ENCODE peak calls at places on chromosomes 1 and 21, in four cellular contexts. R, L, V and A are unnamed samples. For H3K4me1 and H3K36me3, the result is how much of the 10 kb centered on the place peaks cover.

GRCh38 chr1:223358826-223359225 is 5.2 kb downstream of the SUSD4 start:
- DNase-seq in R (no peak), L (no peak), V (no peak), A (peak)

GRCh38 chr1:65297686-65298085 is 11.7 kb upstream of the DNAJC6 start:
- DNase-seq in R (no peak), V (no peak), L (no peak), A (no peak)

GRCh38 chr1:235450886-235451457 is 53.3 kb downstream of the B3GALNT2 start:
- DNase-seq in V (no peak), L (no peak), R (no peak), A (no peak)

GRCh38 chr1:94672934-94673333 is 131.4 kb upstream of the F3 start:
- DNase-seq in L (no peak), R (no peak), V (no peak), A (peak)

GRCh38 chr1:199033709-199034108 is 394.9 kb downstream of the PTPRC start:
- DNase-seq in V (no peak), L (no peak), R (no peak), A (no peak)

GRCh38 chr1:80893140-80893539 is 907.6 kb upstream of the ADGRL2 start:
- DNase-seq in V (no peak), L (no peak), R (no peak), A (no peak)

GRCh38 chr1:167627865-167628641 is 2.0 kb upstream of the RCSD1 start:
- DNase-seq in V (no peak), L (no peak), R (peak), A (no peak)

GRCh38 chr1:201746156-201746555 is 82.8 kb upstream of the IPO9 start:
- DNase-seq in R (no peak), L (no peak), V (no peak), A (no peak)

GRCh38 chr1:50969611-50970507 is at the start of gene CDKN2C:
- DNase-seq in R (peak), L (peak), V (peak), A (peak)

GRCh38 chr1:61268546-61269243 is 186.3 kb downstream of the NFIA start:
- DNase-seq in R (no peak), L (no peak), V (no peak), A (no peak)

GRCh38 chr21:34082769-34083168 is 9.4 kb downstream of the MRPS6 start:
- DNase-seq in L (no peak), R (no peak), V (no peak), A (no peak)
- H3K4me1 ChIP-seq in L (under half), R (half or more), V (under half), A (under half)

GRCh38 chr1:31694069-31694909 is 9.5 kb downstream of the COL16A1 start:
- DNase-seq in R (no peak), L (no peak), V (no peak), A (no peak)

GRCh38 chr1:31689821-31690220 is 14.0 kb downstream of the COL16A1 start:
- DNase-seq in V (no peak), R (no peak), L (no peak), A (no peak)

GRCh38 chr1:31691446-31691845 is 12.4 kb downstream of the COL16A1 start:
- DNase-seq in V (no peak), L (no peak), R (no peak), A (no peak)

GRCh38 chr1:31690921-31691320 is 12.9 kb downstream of the COL16A1 start:
- DNase-seq in R (no peak), V (no peak), L (no peak), A (no peak)

GRCh38 chr1:31691951-31692350 is 11.9 kb downstream of the COL16A1 start:
- DNase-seq in L (no peak), R (no peak), V (no peak), A (no peak)
- H3K36me3 ChIP-seq in L (under half), R (under half), V (under half), A (under half)

GRCh38 chr1:52139817-52140540 is 1.9 kb upstream of the ZFYVE9 start:
- DNase-seq in L (no peak), R (peak), V (no peak), A (no peak)

GRCh38 chr1:52145137-52145536 is 3.2 kb downstream of the ZFYVE9 start:
- DNase-seq in L (no peak), V (no peak), R (no peak), A (no peak)

GRCh38 chr1:52141513-52142219 is at the start of gene ZFYVE9:
- DNase-seq in V (peak), L (peak), R (peak), A (peak)

GRCh38 chr1:52140633-52141512 is 1.0 kb upstream of the ZFYVE9 start:
- DNase-seq in L (no peak), R (no peak), V (no peak), A (no peak)

GRCh38 chr1:52142220-52143153 is 598 bp downstream of the ZFYVE9 start:
- DNase-seq in V (peak), R (peak), L (peak), A (peak)
- H3K4me1 ChIP-seq in V (under half), R (under half), L (under half), A (under half)

DNA sequence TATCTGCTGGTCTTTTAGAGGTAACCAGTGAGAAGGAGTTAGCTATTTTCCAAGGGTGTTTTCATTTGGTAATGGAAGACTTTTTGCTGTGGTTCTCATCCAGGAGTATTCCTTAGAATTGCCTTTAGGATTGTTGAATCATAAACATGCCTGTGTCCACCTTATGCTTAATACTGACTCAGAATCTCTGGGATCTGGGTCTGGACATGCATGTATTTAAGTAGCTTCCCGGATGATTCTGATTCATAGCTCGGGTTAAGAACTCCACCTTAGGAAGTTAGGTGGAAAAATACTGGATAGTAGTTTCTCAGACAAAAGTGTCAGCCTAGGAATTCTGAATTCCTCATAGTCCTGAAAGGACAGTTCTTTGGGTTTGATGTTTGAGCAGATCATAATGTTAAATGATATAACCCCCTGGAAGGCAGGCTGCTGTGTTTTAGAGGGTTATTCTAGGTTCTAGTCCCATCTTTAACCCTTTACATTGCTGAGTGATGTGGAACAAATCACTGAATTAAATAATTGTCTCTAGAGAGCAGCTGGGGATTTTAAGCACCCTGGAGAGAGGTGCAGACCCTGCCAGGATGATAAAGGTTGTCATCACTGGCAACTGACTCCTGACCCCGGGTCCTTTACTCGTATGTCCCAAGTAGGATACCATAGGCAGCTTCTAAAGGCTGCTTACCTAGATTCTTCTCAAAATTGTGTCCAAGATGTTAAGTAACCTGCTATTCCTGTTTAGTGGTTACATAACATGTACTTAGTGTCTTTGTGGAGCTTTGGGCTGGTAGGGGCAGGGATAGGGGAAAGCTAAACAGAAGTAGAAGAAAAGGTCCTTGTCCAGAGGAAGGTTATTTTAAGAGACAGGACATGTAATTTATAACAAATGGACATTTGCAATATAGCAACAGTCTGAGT is 14.5 kb upstream of the C4BPB start:
- DNase-seq in V (no peak), R (no peak), L (no peak), A (peak)
- H3K36me3 ChIP-seq in V (under half), R (under half), L (under half), A (under half)

GRCh38 chr1:27869719-27870085 is 2.6 kb upstream of the THEMIS2 start:
- DNase-seq in V (no peak), L (no peak), R (no peak), A (no peak)

GRCh38 chr1:27876341-27877114 is 4.2 kb downstream of the THEMIS2 start:
- DNase-seq in V (peak), R (no peak), L (no peak), A (no peak)

GRCh38 chr1:27873671-27874384 is 1.5 kb downstream of the THEMIS2 start:
- DNase-seq in R (no peak), V (no peak), L (no peak), A (no peak)

GRCh38 chr1:27872059-27872801 is at the start of gene THEMIS2:
- DNase-seq in L (peak), V (peak), R (peak), A (peak)

DNA sequence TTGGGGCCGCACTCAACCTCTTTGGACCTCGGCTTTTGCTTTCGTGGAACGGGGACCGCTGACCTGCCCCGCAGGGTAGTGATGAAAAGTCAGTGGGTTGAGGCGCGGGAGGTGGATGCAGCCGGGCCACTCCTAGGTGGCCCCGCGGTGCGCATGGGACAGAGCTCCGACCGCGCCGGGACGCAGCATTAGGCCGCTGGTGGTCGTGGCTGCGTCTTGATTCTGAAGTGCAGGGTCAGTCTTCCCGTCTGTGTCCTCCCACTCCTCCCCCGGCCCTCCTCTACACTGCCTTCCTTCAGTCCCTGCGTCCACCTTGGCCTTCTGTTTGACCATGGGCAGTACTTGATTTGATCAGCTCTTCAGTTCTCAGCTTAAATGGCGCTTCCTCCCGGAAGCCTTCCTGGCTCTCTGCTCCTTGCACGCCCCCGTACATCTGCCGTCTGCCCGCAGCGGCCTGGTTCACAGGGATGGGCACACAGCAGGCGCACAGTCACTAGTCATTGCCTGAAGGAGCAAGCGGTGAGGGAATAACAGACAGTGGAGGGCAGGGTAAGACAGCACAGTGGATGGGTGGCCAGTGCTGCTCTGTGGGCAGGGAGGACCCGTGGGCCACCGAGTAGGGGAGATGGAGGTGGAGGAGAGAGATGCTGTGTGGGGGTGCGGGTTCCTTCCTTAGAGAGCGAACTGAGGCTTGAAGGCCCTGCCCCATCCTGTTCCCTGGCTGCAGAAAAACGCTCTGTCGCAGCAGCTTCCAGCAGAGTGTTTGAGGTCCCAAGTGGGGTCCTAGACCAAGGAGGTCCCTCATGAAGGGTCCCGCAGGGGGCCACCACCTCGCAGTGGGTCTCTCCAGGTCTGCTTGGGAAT is 690 bp downstream of the THEMIS2 start:
- DNase-seq in L (no peak), V (no peak), R (no peak), A (peak)
- H3K4me1 ChIP-seq in L (under half), V (under half), R (under half), A (under half)

GRCh38 chr1:23816361-23816760 is 8.9 kb downstream of the HMGCL start:
- DNase-seq in V (no peak), R (no peak), L (no peak), A (no peak)
- H3K36me3 ChIP-seq in V (under half), R (under half), L (under half), A (under half)

GRCh38 chr1:19323987-19324664 is 12.0 kb downstream of the SLC66A1 start:
- DNase-seq in L (no peak), V (no peak), R (no peak), A (no peak)

GRCh38 chr1:19324665-19324990 is 12.5 kb downstream of the SLC66A1 start:
- DNase-seq in L (no peak), V (no peak), R (no peak), A (no peak)

GRCh38 chr1:19319196-19319595 is 7.1 kb downstream of the SLC66A1 start:
- DNase-seq in R (no peak), L (no peak), V (no peak), A (no peak)

GRCh38 chr1:19322481-19322880 is 10.4 kb downstream of the SLC66A1 start:
- DNase-seq in V (no peak), R (no peak), L (no peak), A (no peak)

DNA sequence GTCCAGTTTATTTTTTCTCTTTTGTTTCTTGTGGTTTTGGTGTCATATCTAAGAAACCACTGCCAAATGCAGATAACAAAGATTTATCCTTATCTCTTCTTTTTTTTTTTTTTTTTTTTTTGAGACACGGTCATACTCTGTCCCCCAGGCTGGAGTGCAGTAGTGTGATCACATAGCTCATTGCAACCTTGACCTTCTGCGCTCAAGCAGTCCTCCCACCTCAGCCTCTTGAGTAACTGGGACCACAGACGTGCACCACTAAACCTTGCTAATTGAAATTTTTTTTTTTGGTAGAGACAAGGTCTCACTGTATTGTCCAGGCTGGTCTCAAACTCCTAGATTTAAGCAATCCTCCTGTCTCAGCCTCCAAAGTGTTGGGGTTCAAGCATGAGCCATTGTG is 8.9 kb downstream of the SLC66A1 start:
- DNase-seq in V (no peak), L (no peak), R (no peak), A (no peak)
- H3K4me1 ChIP-seq in V (under half), L (under half), R (under half), A (under half)

GRCh38 chr1:11138952-11139351 is 39.3 kb upstream of the EXOSC10 start:
- DNase-seq in R (no peak), V (no peak), L (no peak), A (no peak)

GRCh38 chr1:11130406-11130805 is 30.7 kb upstream of the EXOSC10 start:
- DNase-seq in V (no peak), R (no peak), L (no peak), A (no peak)

GRCh38 chr1:11132571-11133293 is 33.1 kb upstream of the EXOSC10 start:
- DNase-seq in R (no peak), L (no peak), V (no peak), A (peak)

GRCh38 chr1:11131816-11132215 is 32.1 kb upstream of the EXOSC10 start:
- DNase-seq in L (no peak), R (no peak), V (no peak), A (no peak)

GRCh38 chr1:11134352-11135266 is 34.9 kb upstream of the EXOSC10 start:
- DNase-seq in V (no peak), L (no peak), R (no peak), A (no peak)
- H3K36me3 ChIP-seq in V (under half), L (under half), R (under half), A (half or more)

GRCh38 chr1:185917646-185918045 is 183.5 kb downstream of the HMCN1 start:
- DNase-seq in V (no peak), R (no peak), L (no peak), A (peak)

GRCh38 chr1:185914089-185914488 is 179.9 kb downstream of the HMCN1 start:
- DNase-seq in V (no peak), R (no peak), L (no peak), A (no peak)

GRCh38 chr1:185916866-185917265 is 182.7 kb downstream of the HMCN1 start:
- DNase-seq in V (no peak), L (no peak), R (no peak), A (no peak)

GRCh38 chr1:185911978-185912377 is 177.8 kb downstream of the HMCN1 start:
- DNase-seq in V (no peak), L (no peak), R (no peak), A (peak)

DNA sequence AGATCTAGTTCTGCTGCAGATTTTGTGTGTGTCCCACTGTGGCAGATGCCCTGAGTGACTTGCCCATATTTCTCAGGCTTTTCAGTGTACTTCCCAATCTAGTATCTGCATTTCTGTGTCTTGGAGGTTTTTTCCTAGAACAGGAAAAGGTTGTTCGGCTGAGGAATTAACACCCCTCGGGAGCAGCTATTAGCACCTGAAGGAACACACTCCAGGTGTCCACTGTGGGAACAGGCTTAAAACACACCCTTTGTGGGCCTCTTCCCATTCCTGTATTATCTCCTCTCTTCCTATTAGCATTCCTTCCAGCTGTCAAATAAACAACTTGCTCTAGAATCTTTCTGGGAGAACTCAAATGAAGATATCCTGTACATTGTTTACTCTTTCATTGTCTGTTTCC is 178.3 kb downstream of the HMCN1 start:
- DNase-seq in R (no peak), V (no peak), L (no peak), A (peak)
- H3K4me1 ChIP-seq in R (under half), V (under half), L (under half), A (under half)

DNA sequence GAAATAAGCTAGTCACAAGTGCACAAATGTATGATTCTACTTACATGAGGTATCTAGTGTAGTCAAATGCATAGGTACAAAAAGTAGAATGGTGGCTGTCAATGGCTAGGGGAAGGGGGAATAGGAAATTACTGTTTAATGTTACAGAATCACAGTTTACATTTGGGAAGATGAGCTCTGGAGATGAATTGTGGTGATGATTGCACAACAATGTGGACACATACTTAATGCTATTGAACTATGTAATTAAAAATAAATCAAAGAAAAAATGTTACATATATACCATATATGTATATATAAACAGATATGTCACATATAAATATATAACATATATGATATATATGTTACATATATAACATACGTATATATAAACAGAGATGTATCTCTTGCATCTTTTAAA is 39.4 kb downstream of the VAV3 start:
- DNase-seq in R (no peak), V (no peak), L (no peak), A (no peak)
- H3K36me3 ChIP-seq in R (under half), V (under half), L (under half), A (under half)